ENCODE peak calls at places on chromosomes 6 and 20, in five cellular contexts. One of them, this sample, is unnamed.

GRCh38 chr6:165178056-165178455 is 131.3 kb downstream of the C6orf118 start:
- DNase-seq in K562: no peak
- DNase-seq in SK-N-SH: no peak
- DNase-seq in GM12878: no peak
- DNase-seq in H1: no peak
- DNase-seq in this sample: no peak

GRCh38 chr6:47698342-47698787 is at the start of gene ADGRF4:
- DNase-seq in K562: no peak
- DNase-seq in SK-N-SH: no peak
- DNase-seq in GM12878: no peak
- DNase-seq in H1: no peak
- DNase-seq in this sample: no peak

GRCh38 chr6:39377530-39377929 is 55.0 kb upstream of the KCNK16 start:
- DNase-seq in K562: peak
- DNase-seq in SK-N-SH: peak
- DNase-seq in GM12878: no peak
- DNase-seq in H1: peak
- DNase-seq in this sample: peak

GRCh38 chr6:5081182-5081581 is 4.0 kb upstream of the PPP1R3G start:
- DNase-seq in K562: no peak
- DNase-seq in SK-N-SH: no peak
- DNase-seq in GM12878: no peak
- DNase-seq in H1: no peak
- DNase-seq in this sample: no peak

GRCh38 chr6:84581494-84582259 is 182.7 kb downstream of the TBX18 start:
- DNase-seq in K562: no peak
- DNase-seq in SK-N-SH: no peak
- DNase-seq in GM12878: no peak
- DNase-seq in H1: no peak
- DNase-seq in this sample: peak

GRCh38 chr6:139433647-139434419 is 59.4 kb upstream of the CITED2 start:
- DNase-seq in K562: no peak
- DNase-seq in SK-N-SH: no peak
- DNase-seq in GM12878: no peak
- DNase-seq in H1: no peak
- DNase-seq in this sample: peak

GRCh38 chr6:148329568-148330299 is 12.9 kb upstream of the SASH1 start:
- DNase-seq in K562: no peak
- DNase-seq in SK-N-SH: no peak
- DNase-seq in GM12878: no peak
- DNase-seq in H1: no peak
- DNase-seq in this sample: no peak

GRCh38 chr6:75244063-75244575 is 518 bp upstream of the COX7A2 start:
- DNase-seq in K562: no peak
- DNase-seq in SK-N-SH: peak
- DNase-seq in GM12878: no peak
- DNase-seq in H1: no peak
- DNase-seq in this sample: no peak

GRCh38 chr6:43274916-43275597 is 23.0 kb upstream of the SLC22A7 start:
- DNase-seq in K562: no peak
- DNase-seq in SK-N-SH: peak
- DNase-seq in GM12878: no peak
- DNase-seq in H1: no peak
- DNase-seq in this sample: no peak

GRCh38 chr6:2204272-2204671 is 41.1 kb downstream of the GMDS start:
- DNase-seq in K562: no peak
- DNase-seq in SK-N-SH: no peak
- DNase-seq in GM12878: no peak
- DNase-seq in H1: no peak
- DNase-seq in this sample: no peak

GRCh38 chr6:143410859-143411270 is 39.6 kb downstream of the ADAT2 start:
- DNase-seq in K562: no peak
- DNase-seq in SK-N-SH: no peak
- DNase-seq in GM12878: no peak
- DNase-seq in H1: no peak
- DNase-seq in this sample: no peak

GRCh38 chr6:125790403-125791150 is at the start of gene NCOA7:
- DNase-seq in K562: peak
- DNase-seq in SK-N-SH: peak
- DNase-seq in GM12878: no peak
- DNase-seq in H1: no peak
- DNase-seq in this sample: peak

GRCh38 chr6:42618686-42619085 is 54.9 kb downstream of the UBR2 start:
- DNase-seq in K562: no peak
- DNase-seq in SK-N-SH: no peak
- DNase-seq in GM12878: no peak
- DNase-seq in H1: no peak
- DNase-seq in this sample: no peak

GRCh38 chr20:11153819-11154218 is 480.0 kb upstream of the JAG1 start:
- DNase-seq in K562: no peak
- DNase-seq in SK-N-SH: no peak
- DNase-seq in GM12878: no peak
- DNase-seq in H1: no peak
- DNase-seq in this sample: no peak

GRCh38 chr20:35768731-35769664 is 2.8 kb upstream of the PHF20 start:
- DNase-seq in K562: peak
- DNase-seq in SK-N-SH: peak
- DNase-seq in GM12878: peak
- DNase-seq in H1: peak
- DNase-seq in this sample: peak

GRCh38 chr6:156919370-156919769 is 142.2 kb downstream of the ARID1B start:
- DNase-seq in K562: no peak
- DNase-seq in SK-N-SH: no peak
- DNase-seq in GM12878: no peak
- DNase-seq in H1: no peak
- DNase-seq in this sample: no peak

GRCh38 chr6:137342607-137343186 is 123.5 kb upstream of the IFNGR1 start:
- DNase-seq in K562: peak
- DNase-seq in SK-N-SH: peak
- DNase-seq in GM12878: no peak
- DNase-seq in H1: no peak
- DNase-seq in this sample: no peak

GRCh38 chr6:12111271-12111670 is 99.2 kb downstream of the HIVEP1 start:
- DNase-seq in K562: no peak
- DNase-seq in SK-N-SH: no peak
- DNase-seq in GM12878: no peak
- DNase-seq in H1: no peak
- DNase-seq in this sample: no peak

GRCh38 chr6:159267165-159267564 is 98.0 kb downstream of the FNDC1 start:
- DNase-seq in K562: peak
- DNase-seq in SK-N-SH: no peak
- DNase-seq in GM12878: no peak
- DNase-seq in H1: no peak
- DNase-seq in this sample: no peak

GRCh38 chr20:41306061-41306727 is 11.3 kb downstream of the ZHX3 start:
- DNase-seq in K562: no peak
- DNase-seq in SK-N-SH: no peak
- DNase-seq in GM12878: peak
- DNase-seq in H1: no peak
- DNase-seq in this sample: no peak

GRCh38 chr6:40440083-40440482 is 147.1 kb downstream of the LRFN2 start:
- DNase-seq in K562: no peak
- DNase-seq in SK-N-SH: no peak
- DNase-seq in GM12878: no peak
- DNase-seq in H1: no peak
- DNase-seq in this sample: no peak
- TF ChIP-seq GABPA in K562: no peak
- TF ChIP-seq GABPA in SK-N-SH: no peak
- TF ChIP-seq GABPA in GM12878: no peak
- TF ChIP-seq GABPA in H1: no peak
- TF ChIP-seq GABPA in this sample: no peak

GRCh38 chr20:23048283-23049200 is 930 bp downstream of the THBD start:
- DNase-seq in K562: no peak
- DNase-seq in SK-N-SH: no peak
- DNase-seq in GM12878: no peak
- DNase-seq in H1: no peak
- DNase-seq in this sample: peak

GRCh38 chr20:23050847-23051627 is 1.6 kb upstream of the THBD start:
- DNase-seq in K562: peak
- DNase-seq in SK-N-SH: no peak
- DNase-seq in GM12878: no peak
- DNase-seq in H1: peak
- DNase-seq in this sample: peak

GRCh38 chr20:23047738-23048214 is 1.7 kb downstream of the THBD start:
- DNase-seq in K562: no peak
- DNase-seq in SK-N-SH: no peak
- DNase-seq in GM12878: no peak
- DNase-seq in H1: no peak
- DNase-seq in this sample: no peak

GRCh38 chr20:23049201-23049932 is at the start of gene THBD:
- DNase-seq in K562: no peak
- DNase-seq in SK-N-SH: no peak
- DNase-seq in GM12878: no peak
- DNase-seq in H1: no peak
- DNase-seq in this sample: peak

GRCh38 chr20:23049933-23050838 is 714 bp upstream of the THBD start:
- DNase-seq in K562: no peak
- DNase-seq in SK-N-SH: no peak
- DNase-seq in GM12878: no peak
- DNase-seq in H1: no peak
- DNase-seq in this sample: no peak
- H3K4me3 ChIP-seq in K562: no peak
- H3K4me3 ChIP-seq in SK-N-SH: peak
- H3K4me3 ChIP-seq in GM12878: no peak
- H3K4me3 ChIP-seq in H1: peak
- H3K4me3 ChIP-seq in this sample: no peak

GRCh38 chr6:73129653-73130443 is 95.4 kb downstream of the KHDC1L start:
- DNase-seq in K562: peak
- DNase-seq in SK-N-SH: peak
- DNase-seq in GM12878: peak
- DNase-seq in H1: peak
- DNase-seq in this sample: peak

GRCh38 chr6:73131706-73132105 is 93.6 kb downstream of the KHDC1L start:
- DNase-seq in K562: peak
- DNase-seq in SK-N-SH: no peak
- DNase-seq in GM12878: no peak
- DNase-seq in H1: no peak
- DNase-seq in this sample: no peak

GRCh38 chr6:73139681-73140080 is 85.6 kb downstream of the KHDC1L start:
- DNase-seq in K562: no peak
- DNase-seq in SK-N-SH: no peak
- DNase-seq in GM12878: no peak
- DNase-seq in H1: no peak
- DNase-seq in this sample: no peak

GRCh38 chr6:73134588-73134987 is 90.7 kb downstream of the KHDC1L start:
- DNase-seq in K562: peak
- DNase-seq in SK-N-SH: peak
- DNase-seq in GM12878: no peak
- DNase-seq in H1: peak
- DNase-seq in this sample: no peak
- TF ChIP-seq GABPA in K562: no peak
- TF ChIP-seq GABPA in SK-N-SH: no peak
- TF ChIP-seq GABPA in GM12878: no peak
- TF ChIP-seq GABPA in H1: peak
- TF ChIP-seq GABPA in this sample: no peak

GRCh38 chr20:57317789-57318371 is 11.7 kb upstream of the SPO11 start:
- DNase-seq in K562: no peak
- DNase-seq in SK-N-SH: no peak
- DNase-seq in GM12878: no peak
- DNase-seq in H1: no peak
- DNase-seq in this sample: no peak

GRCh38 chr20:57321142-57321541 is 8.5 kb upstream of the SPO11 start:
- DNase-seq in K562: no peak
- DNase-seq in SK-N-SH: no peak
- DNase-seq in GM12878: no peak
- DNase-seq in H1: no peak
- DNase-seq in this sample: no peak

GRCh38 chr20:57322476-57322875 is 7.1 kb upstream of the SPO11 start:
- DNase-seq in K562: no peak
- DNase-seq in SK-N-SH: no peak
- DNase-seq in GM12878: no peak
- DNase-seq in H1: no peak
- DNase-seq in this sample: no peak

GRCh38 chr20:57319584-57319983 is 10.0 kb upstream of the SPO11 start:
- DNase-seq in K562: no peak
- DNase-seq in SK-N-SH: no peak
- DNase-seq in GM12878: no peak
- DNase-seq in H1: no peak
- DNase-seq in this sample: no peak

DNA sequence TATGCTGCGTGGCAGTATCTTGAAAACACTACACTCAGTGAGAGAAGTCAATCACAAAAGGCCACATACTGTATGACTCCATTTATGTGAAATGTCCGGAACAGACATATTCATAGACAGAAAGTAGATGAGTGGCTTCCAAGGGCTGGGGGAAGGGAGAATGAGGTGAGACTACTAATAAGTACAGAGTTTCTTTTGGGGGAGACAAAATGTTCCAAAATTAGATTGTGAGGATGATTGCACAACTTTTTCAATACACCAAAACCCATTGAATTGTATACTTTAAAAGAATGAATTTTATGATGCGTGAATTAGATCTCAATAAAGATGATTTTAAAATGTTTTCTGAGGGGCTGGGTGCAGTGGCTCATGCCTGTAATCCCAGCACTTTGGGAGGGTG is 9.2 kb upstream of the SPO11 start:
- DNase-seq in K562: no peak
- DNase-seq in SK-N-SH: no peak
- DNase-seq in GM12878: no peak
- DNase-seq in H1: no peak
- DNase-seq in this sample: no peak
- H3K4me3 ChIP-seq in K562: no peak
- H3K4me3 ChIP-seq in SK-N-SH: no peak
- H3K4me3 ChIP-seq in GM12878: no peak
- H3K4me3 ChIP-seq in H1: no peak
- H3K4me3 ChIP-seq in this sample: no peak